ENCODE peak calls at places on chromosomes 12 and 14, in seven cellular contexts. E is hippocampal formation, Q is coronary artery, M is hepatic stellate cell, J is COR-L47, W is kidney, T is AG09319. L is an unnamed sample.

GRCh38 chr14:68891851-68892660 is 87.0 kb downstream of the ACTN1 start:
- DNase-seq in M (peak; percentile 69), W (peak; percentile 60), J (no peak), E (no peak), T (no peak), Q (peak; percentile 61), L (no peak)

GRCh38 chr14:73245401-73246325 is 8.4 kb downstream of the PAPLN start:
- DNase-seq in M (peak; percentile 78), Q (no peak), W (peak; percentile 86), J (no peak), T (no peak), E (no peak), L (no peak)

GRCh38 chr12:94571556-94571955 is 78.8 kb downstream of the TMCC3 start:
- DNase-seq in J (peak; percentile 64), Q (no peak), W (peak; percentile 82), T (peak; percentile 1), E (no peak), M (no peak), L (no peak)

GRCh38 chr14:61502459-61503093 is 181.2 kb downstream of the PRKCH start:
- DNase-seq in J (no peak), Q (no peak), M (no peak), W (no peak), E (no peak), T (no peak), L (no peak)

GRCh38 chr14:74547331-74547927 is 53.9 kb downstream of the ISCA2 start:
- DNase-seq in W (no peak), E (no peak), M (no peak), J (no peak), Q (no peak), T (no peak), L (no peak)

GRCh38 chr14:92224348-92224954 is 98.5 kb upstream of the SLC24A4 start:
- DNase-seq in J (no peak), T (no peak), Q (peak; percentile 5), M (no peak), W (no peak), E (no peak), L (no peak)

GRCh38 chr14:61355892-61356325 is 34.5 kb downstream of the PRKCH start:
- DNase-seq in J (no peak), W (peak; percentile 79), T (no peak), Q (no peak), E (no peak), M (peak; percentile 3), L (no peak)

GRCh38 chr12:54021432-54022013 is 6.7 kb upstream of the HOXC6 start:
- DNase-seq in W (peak; percentile 84), M (no peak), Q (no peak), T (no peak), E (no peak), J (no peak), L (no peak)

GRCh38 chr12:38399711-38400205 is 83.2 kb downstream of the ALG10B start:
- DNase-seq in T (no peak), M (no peak), E (no peak), W (no peak), J (no peak), Q (no peak), L (no peak)

GRCh38 chr14:44895716-44896115 is 66.0 kb downstream of the KLHL28 start:
- DNase-seq in W (no peak), M (peak; percentile 70), T (no peak), J (no peak), E (no peak), Q (no peak), L (peak; percentile 72)

L was measured in AG04449.